ENCODE peak calls at places on chromosomes 12 and 14, in seven cellular contexts. T is HepG2, R is HEK293T, Y is H1, E is HCT116, B is K562, N is GM12878. L is an unnamed sample.

GRCh38 chr12:2034633-2035420 is 18.0 kb upstream of the CACNA1C start:
- DNase-seq in T (peak), R (peak), Y (peak), E (peak), B (peak), N (peak), L (peak)

GRCh38 chr12:988616-989015 is 2.4 kb upstream of the ERC1 start:
- DNase-seq in T (no peak), R (no peak), Y (no peak), E (no peak), B (no peak), N (no peak), L (no peak)

GRCh38 chr12:104473374-104473983 is 16.7 kb downstream of the CHST11 start:
- DNase-seq in T (no peak), R (no peak), Y (no peak), E (no peak), B (no peak), N (no peak), L (no peak)

GRCh38 chr12:116066381-116067230 is 210.9 kb downstream of the MED13L start:
- DNase-seq in T (peak), R (peak), Y (no peak), E (peak), B (peak), N (no peak), L (peak)

GRCh38 chr12:81502912-81503695 is 256.0 kb downstream of the PPFIA2 start:
- DNase-seq in T (no peak), R (no peak), Y (no peak), E (no peak), B (no peak), N (no peak), L (no peak)

GRCh38 chr12:77995436-77996167 is 164.9 kb downstream of the NAV3 start:
- DNase-seq in T (no peak), R (no peak), Y (no peak), E (peak), B (no peak), N (peak), L (no peak)

GRCh38 chr12:51351913-51352532 is 5.5 kb upstream of the CELA1 start:
- DNase-seq in T (peak), R (peak), Y (peak), E (peak), B (peak), N (no peak), L (peak)

GRCh38 chr14:34794217-34794616 is 79.8 kb upstream of the CFL2 start:
- DNase-seq in T (no peak), R (no peak), Y (no peak), E (no peak), B (no peak), N (no peak), L (no peak)

GRCh38 chr12:107541001-107541400 is 144.6 kb upstream of the PWP1 start:
- DNase-seq in T (no peak), R (no peak), Y (no peak), E (no peak), B (no peak), N (no peak), L (no peak)

GRCh38 chr14:52351561-52352491 is 37.7 kb downstream of the PTGER2 start:
- DNase-seq in T (no peak), R (no peak), Y (no peak), E (no peak), B (no peak), N (peak), L (no peak)

GRCh38 chr12:3896851-3897351 is 23.7 kb upstream of the PARP11 start:
- DNase-seq in T (no peak), R (no peak), Y (no peak), E (no peak), B (no peak), N (no peak), L (no peak)
- TF ChIP-seq SP1 in T (no peak), R (no peak), Y (no peak), E (no peak), B (no peak), N (no peak), L (no peak)

DNA sequence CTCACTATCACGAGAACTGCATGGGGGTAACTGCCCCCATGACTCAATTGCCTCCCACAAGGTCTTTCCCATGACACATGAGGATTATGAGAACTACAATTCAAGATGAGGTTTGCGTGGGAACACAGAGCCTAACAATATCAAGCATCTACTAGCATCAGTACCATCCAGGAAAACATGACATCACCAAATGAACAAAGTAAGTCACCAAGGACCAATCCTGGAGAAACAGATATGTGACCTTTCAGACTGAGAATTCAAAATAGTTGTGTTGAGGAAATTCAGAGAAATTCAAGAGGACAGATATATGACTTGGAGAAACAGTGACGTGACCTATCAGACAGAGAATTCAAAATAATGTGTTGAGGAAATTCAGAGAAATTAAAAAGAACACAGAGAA is 65.8 kb upstream of the TMTC2 start:
- DNase-seq in T (no peak), R (no peak), Y (no peak), E (no peak), B (no peak), N (no peak), L (no peak)
- TF ChIP-seq SP1 in T (no peak), R (no peak), Y (no peak), E (no peak), B (no peak), N (no peak), L (no peak)

DNA sequence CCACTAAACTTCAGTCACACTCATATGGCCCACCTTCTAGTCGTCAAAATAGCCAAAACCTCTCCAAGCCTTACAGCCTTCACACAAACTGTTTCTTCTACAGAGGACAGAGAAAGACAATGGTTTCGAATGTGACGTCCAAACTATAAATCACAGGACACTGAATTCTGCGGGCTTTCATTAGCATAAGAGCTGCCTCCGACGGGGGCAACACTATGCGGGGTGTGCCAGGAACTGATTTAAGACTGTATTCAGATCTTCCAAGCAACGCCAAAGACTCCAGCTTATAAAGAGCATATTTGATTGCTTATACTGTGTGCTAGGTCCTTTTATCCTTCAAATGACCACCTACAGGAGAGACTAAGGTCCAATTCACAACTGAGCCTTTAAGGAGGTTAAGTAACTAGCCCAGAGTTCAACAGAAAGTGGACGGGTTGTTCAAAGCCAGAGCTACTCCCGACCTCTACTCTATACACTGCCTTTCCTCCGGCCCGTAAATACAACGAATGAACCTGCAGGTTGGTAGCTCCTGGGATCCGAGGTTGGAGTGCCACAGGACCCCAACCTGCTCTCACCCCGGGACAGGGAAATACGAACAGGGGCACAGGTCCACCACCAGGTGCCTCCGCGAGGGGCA is 574 bp downstream of the L2HGDH start:
- DNase-seq in T (peak), R (no peak), Y (no peak), E (no peak), B (no peak), N (no peak), L (no peak)
- TF ChIP-seq SP1 in T (no peak), R (no peak), Y (no peak), E (no peak), B (no peak), N (no peak), L (no peak)

GRCh38 chr14:53509845-53510244 is 356.7 kb upstream of the DDHD1 start:
- DNase-seq in T (no peak), R (no peak), Y (no peak), E (no peak), B (no peak), N (no peak), L (no peak)

GRCh38 chr14:53515264-53515663 is 362.1 kb upstream of the DDHD1 start:
- DNase-seq in T (no peak), R (no peak), Y (no peak), E (no peak), B (no peak), N (no peak), L (no peak)

GRCh38 chr14:53510281-53510912 is 357.3 kb upstream of the DDHD1 start:
- DNase-seq in T (no peak), R (no peak), Y (no peak), E (no peak), B (no peak), N (no peak), L (no peak)

DNA sequence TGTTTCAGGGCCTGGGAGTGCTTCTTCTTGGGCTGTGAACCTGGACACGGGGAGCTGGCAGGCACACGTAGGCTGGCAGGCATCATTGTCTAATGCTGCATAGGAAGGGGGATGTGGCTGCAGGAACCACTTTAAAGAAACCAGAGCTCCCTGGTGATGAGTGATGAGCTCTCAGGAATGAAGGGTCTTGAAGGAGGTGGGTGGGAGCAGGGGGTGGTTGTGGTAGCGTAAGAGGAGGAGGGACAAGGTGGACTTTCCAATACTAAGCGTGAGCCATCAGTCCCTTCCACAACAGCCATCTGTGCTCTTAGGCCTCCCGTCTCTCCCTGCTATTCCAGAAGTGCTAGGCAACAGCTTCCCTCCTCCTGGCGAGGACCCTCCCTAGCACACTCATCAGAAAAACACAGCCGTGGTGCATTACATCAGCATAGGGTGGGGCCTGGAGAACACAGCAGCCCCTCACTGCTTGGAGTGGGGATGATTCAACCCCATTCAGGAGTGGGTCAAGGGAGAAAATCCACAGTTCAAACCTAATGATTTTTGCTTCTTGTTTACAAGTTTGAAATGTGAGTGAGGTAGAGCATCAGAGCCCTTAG is 356.2 kb upstream of the DDHD1 start:
- DNase-seq in T (no peak), R (no peak), Y (no peak), E (no peak), B (no peak), N (no peak), L (no peak)
- TF ChIP-seq SP1 in T (no peak), R (no peak), Y (no peak), E (no peak), B (no peak), N (no peak), L (no peak)

DNA sequence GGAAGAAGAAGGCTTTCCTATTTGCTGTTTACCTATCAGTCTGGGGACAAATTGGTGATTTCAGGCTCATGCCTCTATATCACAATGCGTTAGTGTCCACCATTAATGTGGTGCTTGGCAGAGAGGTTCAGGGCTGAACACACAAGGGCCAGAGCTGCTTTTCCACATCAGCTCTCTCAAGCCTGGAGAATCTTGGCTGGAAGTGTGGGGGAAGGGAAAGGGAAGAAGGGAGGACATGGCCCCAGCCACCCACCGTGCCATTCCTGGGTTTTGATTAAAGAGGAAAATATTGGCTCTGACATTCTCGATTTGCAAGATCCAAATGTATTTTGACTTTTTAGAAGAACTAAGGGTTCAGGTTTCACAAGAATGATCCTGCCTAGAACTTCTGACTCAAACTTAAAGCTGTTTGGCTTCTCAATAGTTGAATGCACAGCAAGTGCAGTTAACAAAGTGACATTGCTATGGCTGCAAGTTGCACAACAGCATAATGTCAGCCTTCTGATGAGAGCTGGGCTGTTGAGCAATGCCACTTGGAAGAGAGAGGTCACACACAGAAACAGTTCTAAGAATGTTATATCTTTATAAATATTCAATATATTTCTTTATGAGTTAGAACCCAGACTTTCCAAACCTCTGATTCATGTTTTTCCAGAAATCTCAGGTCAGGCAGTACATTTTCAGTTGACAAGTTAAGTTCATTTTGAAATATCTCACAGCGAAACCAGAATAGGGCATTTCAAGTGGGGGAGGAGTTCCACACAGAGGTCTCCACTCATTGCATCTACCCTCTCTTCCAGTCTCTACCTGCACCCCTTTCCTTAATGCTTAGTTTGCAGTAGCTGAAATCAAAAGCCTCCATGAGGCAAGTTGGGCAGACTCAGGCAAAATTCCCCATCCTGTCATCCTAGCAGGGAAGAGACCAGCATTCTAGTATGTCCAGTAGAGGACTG is 25.3 kb downstream of the IGF1 start:
- DNase-seq in T (peak), R (no peak), Y (no peak), E (no peak), B (no peak), N (no peak), L (no peak)
- TF ChIP-seq SP1 in T (no peak), R (no peak), Y (no peak), E (no peak), B (no peak), N (no peak), L (no peak)

GRCh38 chr12:124915249-124916236 is 1.1 kb upstream of the UBC start:
- DNase-seq in T (peak), R (no peak), Y (no peak), E (no peak), B (no peak), N (no peak), L (peak)
- TF ChIP-seq SP1 in T (no peak), R (no peak), Y (no peak), E (no peak), B (no peak), N (no peak), L (no peak)

L was measured in WTC11.